ENCODE peak calls at places on chromosomes 2 and 18, in six cellular contexts. S, Q, E, B, N and X are unnamed samples.

GRCh38 chr2:15638720-15639119 is 47.1 kb downstream of the DDX1 start:
- DNase-seq in Q (no peak), B (no peak), S (no peak), N (no peak), E (no peak), X (peak; percentile 15)

GRCh38 chr2:220152281-220152680 is 524.9 kb downstream of the SLC4A3 start:
- DNase-seq in Q (no peak), N (no peak), E (no peak), S (no peak), B (no peak), X (no peak)

GRCh38 chr2:70044290-70045040 is 42.8 kb upstream of the PCBP1 start:
- DNase-seq in N (no peak), E (no peak), B (peak; percentile 43), S (no peak), Q (no peak), X (no peak)

GRCh38 chr18:10131783-10132381 is 218.1 kb downstream of the VAPA start:
- DNase-seq in E (peak; percentile 23), Q (no peak), B (no peak), S (no peak), N (no peak), X (no peak)

GRCh38 chr2:181656450-181657261 is at the start of gene CERKL:
- DNase-seq in Q (no peak), B (peak; percentile 68), S (no peak), N (peak; percentile 17), E (peak; percentile 34), X (no peak)

GRCh38 chr18:49098386-49098785 is 147.6 kb upstream of the SMAD7 start:
- DNase-seq in S (no peak), E (no peak), Q (no peak), B (no peak), N (no peak), X (no peak)

GRCh38 chr18:45951021-45951714 is 16.0 kb downstream of the EPG5 start:
- DNase-seq in E (no peak), N (peak; percentile 39), Q (peak; percentile 28), B (no peak), S (no peak), X (peak; percentile 46)

GRCh38 chr2:98935111-98935770 is 784 bp downstream of the CRACDL start:
- DNase-seq in E (no peak), Q (no peak), S (no peak), N (no peak), B (no peak), X (no peak)

GRCh38 chr18:11167778-11168177 is 18.4 kb upstream of the PIEZO2 start:
- DNase-seq in B (no peak), E (no peak), N (no peak), S (no peak), Q (no peak), X (peak; percentile 13)

GRCh38 chr2:141380625-141381012 is 750.2 kb downstream of the LRP1B start:
- DNase-seq in Q (no peak), N (no peak), E (no peak), B (no peak), S (no peak), X (no peak)

GRCh38 chr2:195782156-195782555 is 125.1 kb downstream of the SLC39A10 start:
- DNase-seq in B (no peak), E (no peak), S (no peak), N (no peak), Q (no peak), X (no peak)

GRCh38 chr2:173090973-173091660 is 15.5 kb downstream of the MAP3K20 start:
- DNase-seq in Q (peak; percentile 66), S (no peak), B (no peak), N (peak; percentile 41), E (peak; percentile 16), X (no peak)

GRCh38 chr2:59932341-59932740 is 621.1 kb downstream of the BCL11A start:
- DNase-seq in N (no peak), E (no peak), S (no peak), B (no peak), Q (no peak), X (no peak)

GRCh38 chr2:121831841-121832240 is 76.4 kb downstream of the TSN start:
- DNase-seq in Q (peak; percentile 28), S (no peak), N (peak; percentile 79), E (peak; percentile 76), B (no peak), X (no peak)

GRCh38 chr2:191866675-191867506 is 20.0 kb upstream of the CAVIN2 start:
- DNase-seq in Q (no peak), B (no peak), S (no peak), N (no peak), E (no peak), X (peak; percentile 75)

GRCh38 chr2:241354668-241355658 is 1.1 kb upstream of the FARP2 start:
- DNase-seq in S (peak; percentile 94), E (peak; percentile 89), B (peak; percentile 93), N (peak; percentile 85), Q (peak; percentile 88), X (no peak)

GRCh38 chr18:11118051-11118450 is 31.3 kb downstream of the PIEZO2 start:
- DNase-seq in B (no peak), S (no peak), N (no peak), Q (no peak), E (no peak), X (no peak)

GRCh38 chr2:43084699-43085091 is 141.7 kb downstream of the ZFP36L2 start:
- DNase-seq in N (peak; percentile 75), S (no peak), B (peak; percentile 43), E (peak; percentile 71), Q (peak; percentile 77), X (no peak)

GRCh38 chr2:145186303-145186702 is 666.4 kb upstream of the ZEB2 start:
- DNase-seq in N (no peak), E (no peak), Q (no peak), B (no peak), S (no peak), X (no peak)

GRCh38 chr2:29844713-29845320 is 76.6 kb downstream of the ALK start:
- DNase-seq in E (no peak), Q (no peak), S (no peak), B (no peak), N (no peak), X (no peak)

GRCh38 chr2:179562330-179562885 is 297.8 kb upstream of the SESTD1 start:
- DNase-seq in Q (no peak), E (no peak), N (no peak), S (no peak), B (no peak), X (no peak)

GRCh38 chr18:53147472-53147871 is 807.5 kb downstream of the DCC start:
- DNase-seq in E (no peak), Q (no peak), N (no peak), S (no peak), B (no peak), X (no peak)

GRCh38 chr2:134133622-134134312 is 120.1 kb upstream of the MGAT5 start:
- DNase-seq in Q (no peak), B (no peak), S (no peak), E (no peak), N (no peak), X (no peak)

GRCh38 chr2:157032019-157032418 is 225.5 kb upstream of the GALNT5 start:
- DNase-seq in N (no peak), B (no peak), E (no peak), Q (no peak), S (no peak), X (peak; percentile 44)

GRCh38 chr2:155377931-155378444 is 679.5 kb downstream of the KCNJ3 start:
- DNase-seq in E (no peak), N (no peak), Q (no peak), S (no peak), B (no peak), X (no peak)

GRCh38 chr2:237662671-237663093 is 35.3 kb downstream of the LRRFIP1 start:
- DNase-seq in E (peak; percentile 84), N (peak; percentile 90), Q (peak; percentile 95), B (peak; percentile 96), S (peak; percentile 98), X (peak; percentile 78)

GRCh38 chr2:216736326-216736725 is 41.0 kb upstream of the IGFBP5 start:
- DNase-seq in N (no peak), B (no peak), Q (no peak), E (no peak), S (no peak), X (no peak)

GRCh38 chr2:54386993-54387590 is 69.0 kb upstream of the SPTBN1 start:
- DNase-seq in N (peak; percentile 45), S (no peak), Q (peak; percentile 44), E (peak; percentile 40), B (no peak), X (no peak)

GRCh38 chr2:54386585-54386984 is 69.5 kb upstream of the SPTBN1 start:
- DNase-seq in Q (no peak), S (no peak), B (no peak), E (no peak), N (no peak), X (no peak)

GRCh38 chr2:54388093-54388492 is 68.0 kb upstream of the SPTBN1 start:
- DNase-seq in S (no peak), N (no peak), E (no peak), B (no peak), Q (no peak), X (no peak)

GRCh38 chr2:54385271-54385670 is 70.9 kb upstream of the SPTBN1 start:
- DNase-seq in Q (no peak), E (no peak), S (no peak), B (no peak), N (no peak), X (no peak)

GRCh38 chr2:54387592-54387991 is 68.5 kb upstream of the SPTBN1 start:
- DNase-seq in B (no peak), E (no peak), N (no peak), S (no peak), Q (no peak), X (no peak)
- H3K27ac ChIP-seq in B (no peak overlapping the region), E (peak overlapping the region; percentile 95), N (no peak overlapping the region), S (no peak overlapping the region), Q (no peak overlapping the region), X (no peak overlapping the region)

GRCh38 chr2:8863331-8863953 is 26.0 kb upstream of the KIDINS220 start:
- DNase-seq in B (no peak), E (no peak), Q (no peak), S (no peak), N (no peak), X (no peak)
- H3K4me3 ChIP-seq in B (no peak overlapping the region), E (no peak overlapping the region), Q (no peak overlapping the region), S (no peak overlapping the region), N (no peak overlapping the region), X (no peak overlapping the region)

DNA sequence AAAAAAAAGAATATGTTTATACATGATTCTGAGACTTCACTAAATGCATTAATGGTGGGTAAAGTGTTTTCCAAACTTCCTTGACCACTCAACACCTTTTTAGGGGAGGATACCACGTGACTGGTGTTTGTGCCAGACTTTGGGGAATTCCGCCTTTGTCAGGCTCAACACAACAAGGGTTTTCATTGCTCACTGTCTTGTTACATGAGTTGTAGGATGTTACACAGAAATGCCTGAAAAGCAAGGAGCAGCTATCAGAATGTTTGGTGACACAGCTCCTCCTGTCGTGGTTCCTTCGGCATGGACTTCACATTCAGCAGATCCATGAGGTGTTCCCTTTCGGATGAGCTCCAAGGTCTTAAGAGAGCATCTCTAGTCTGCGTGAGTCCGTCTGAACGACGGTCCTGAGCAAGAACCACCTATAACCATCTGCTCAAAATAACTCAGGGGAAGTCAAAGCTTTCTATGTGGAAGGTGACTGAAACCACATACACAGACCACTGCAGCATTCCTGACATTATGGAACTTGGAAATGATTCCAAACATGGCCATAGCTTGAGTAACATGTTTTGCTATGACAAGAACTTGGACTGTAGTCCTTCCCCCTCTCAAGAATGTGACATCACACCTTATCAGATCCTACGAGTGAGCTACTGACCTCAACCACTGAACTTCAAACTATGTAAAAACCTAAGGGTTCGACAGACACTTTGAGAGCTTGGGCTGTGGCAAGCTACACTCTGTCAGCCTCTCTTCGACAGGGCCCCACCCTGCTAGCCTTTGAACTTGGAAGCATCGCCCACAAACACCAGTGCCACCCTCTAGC is 57.5 kb downstream of the MCFD2 start:
- DNase-seq in S (no peak), N (no peak), B (no peak), Q (no peak), E (no peak), X (no peak)
- TF ChIP-seq CTCF in S (no peak), N (no peak), B (no peak), Q (no peak), E (no peak), X (no peak)

GRCh38 chr2:96625571-96626552 is 12.2 kb downstream of the KANSL3 start:
- DNase-seq in Q (no peak), E (no peak), S (no peak), N (no peak), B (no peak), X (no peak)
- H3K27ac ChIP-seq in Q (peak overlapping the region; percentile 37), E (peak overlapping the region; percentile 51), S (peak overlapping the region; percentile 2), N (peak overlapping the region; percentile 2), B (no peak overlapping the region), X (no peak overlapping the region)